ENCODE peak calls at places on chromosomes 6 and 20, in ten cellular contexts. Q, X, I, K, Y, W, S, T, E and Z are unnamed samples.

GRCh38 chr20:53569606-53570307 is 23.9 kb downstream of the ZNF217 start:
- DNase-seq in S (no peak), T (no peak), I (no peak), E (no peak), X (no peak), Y (no peak), K (no peak), W (no peak), Q (no peak), Z (no peak)

GRCh38 chr20:35385733-35386132 is 26.0 kb downstream of the UQCC1 start:
- DNase-seq in S (no peak), T (no peak), I (no peak), E (no peak), W (no peak), Q (no peak), K (no peak), Y (no peak), X (no peak), Z (no peak)

GRCh38 chr6:20955751-20956150 is 421.5 kb downstream of the CDKAL1 start:
- DNase-seq in Y (no peak), T (no peak), Q (no peak), S (no peak), E (no peak), W (no peak), X (no peak), K (no peak), I (no peak), Z (no peak)

GRCh38 chr20:40743172-40743775 is 54.2 kb upstream of the MAFB start:
- DNase-seq in Q (no peak), S (no peak), W (no peak), Y (no peak), X (no peak), K (no peak), E (no peak), T (no peak), I (no peak), Z (peak)

GRCh38 chr20:60857708-60858107 is 394.4 kb upstream of the CDH4 start:
- DNase-seq in I (no peak), Y (no peak), E (no peak), K (no peak), X (no peak), T (no peak), W (peak), S (no peak), Q (no peak), Z (no peak)

GRCh38 chr6:163195721-163196691 is 218.5 kb upstream of the QKI start:
- DNase-seq in W (no peak), Y (no peak), I (no peak), X (no peak), E (no peak), S (no peak), T (no peak), Q (no peak), K (no peak), Z (no peak)

GRCh38 chr20:51928931-51929330 is 126.6 kb upstream of the SALL4 start:
- DNase-seq in I (no peak), W (no peak), S (no peak), T (no peak), X (no peak), K (no peak), Y (no peak), E (no peak), Q (no peak), Z (no peak)

GRCh38 chr20:22579711-22580697 is 4.4 kb downstream of the FOXA2 start:
- DNase-seq in X (no peak), I (no peak), T (peak), Y (no peak), K (no peak), W (no peak), E (no peak), Q (no peak), S (no peak), Z (no peak)

GRCh38 chr20:54103067-54103761 is 32.8 kb upstream of the BCAS1 start:
- DNase-seq in Y (peak), T (peak), S (peak), E (peak), I (peak), X (no peak), W (peak), Q (no peak), K (peak), Z (peak)

GRCh38 chr6:134593887-134594286 is 276.0 kb upstream of the SGK1 start:
- DNase-seq in Y (no peak), S (no peak), T (no peak), W (no peak), K (no peak), Q (peak), E (peak), X (no peak), I (no peak), Z (no peak)

GRCh38 chr6:42017021-42017643 is 33.2 kb upstream of the TAF8 start:
- DNase-seq in I (no peak), Y (no peak), X (peak), Q (no peak), K (peak), T (no peak), E (peak), W (peak), S (no peak), Z (peak)

GRCh38 chr6:14865609-14866100 is 380.2 kb upstream of the JARID2 start:
- DNase-seq in S (no peak), T (no peak), Q (no peak), W (no peak), I (no peak), X (no peak), E (peak), K (no peak), Y (no peak), Z (peak)

GRCh38 chr6:15310680-15311079 is 64.8 kb downstream of the JARID2 start:
- DNase-seq in S (no peak), X (peak), T (no peak), W (no peak), E (no peak), Y (no peak), K (no peak), I (no peak), Q (no peak), Z (no peak)

GRCh38 chr6:134979142-134979541 is 29.2 kb upstream of the ALDH8A1 start:
- DNase-seq in K (peak), W (no peak), I (no peak), Y (no peak), S (no peak), T (no peak), X (no peak), Q (no peak), E (no peak), Z (no peak)

GRCh38 chr20:48492188-48493070 is 335.4 kb downstream of the PREX1 start:
- DNase-seq in X (no peak), W (no peak), K (no peak), Y (no peak), E (no peak), S (no peak), T (no peak), Q (no peak), I (no peak), Z (no peak)

GRCh38 chr20:32636278-32636677 is 37.5 kb downstream of the C20orf203 start:
- DNase-seq in Q (no peak), K (no peak), Y (no peak), X (no peak), I (no peak), T (no peak), W (no peak), E (no peak), S (peak), Z (no peak)

GRCh38 chr6:74964871-74965441 is 240.9 kb downstream of the COL12A1 start:
- DNase-seq in Y (no peak), I (no peak), E (no peak), W (peak), T (no peak), K (no peak), S (no peak), Q (no peak), X (no peak), Z (no peak)

GRCh38 chr20:64212750-64213149 is 42.8 kb upstream of the PCMTD2 start:
- DNase-seq in W (peak), Q (no peak), I (no peak), Y (no peak), T (no peak), E (no peak), K (no peak), X (peak), S (no peak), Z (no peak)

GRCh38 chr6:84553527-84553926 is 210.9 kb downstream of the TBX18 start:
- DNase-seq in T (no peak), E (no peak), I (no peak), S (no peak), W (no peak), X (no peak), K (no peak), Y (no peak), Q (no peak), Z (no peak)

GRCh38 chr20:25081730-25082497 is at the start of gene VSX1:
- DNase-seq in I (no peak), E (no peak), W (peak), Y (no peak), S (no peak), X (no peak), Q (no peak), K (no peak), T (no peak), Z (no peak)

GRCh38 chr20:10798811-10799210 is 125.0 kb upstream of the JAG1 start:
- DNase-seq in T (no peak), K (no peak), Q (no peak), Y (no peak), S (no peak), W (peak), E (no peak), I (no peak), X (no peak), Z (no peak)

GRCh38 chr6:100979269-100979668 is 98.1 kb upstream of the ASCC3 start:
- DNase-seq in E (no peak), S (no peak), Q (no peak), T (no peak), W (no peak), I (no peak), Y (no peak), K (no peak), X (no peak), Z (no peak)

GRCh38 chr6:44545224-44545623 is 157.7 kb downstream of the CDC5L start:
- DNase-seq in S (no peak), T (no peak), I (no peak), X (no peak), E (no peak), Y (no peak), Q (no peak), K (no peak), W (no peak), Z (no peak)

GRCh38 chr6:136846046-136846445 is 23.7 kb downstream of the PEX7 start:
- DNase-seq in K (peak), T (no peak), S (peak), Q (no peak), E (peak), X (peak), W (peak), I (peak), Y (peak), Z (peak)

GRCh38 chr20:4483481-4483880 is 238.2 kb upstream of the PRND start:
- DNase-seq in E (no peak), Q (no peak), Y (no peak), I (no peak), K (no peak), X (peak), S (no peak), W (peak), T (no peak), Z (no peak)

GRCh38 chr20:64077876-64078551 is 1.3 kb downstream of the RGS19 start:
- DNase-seq in S (no peak), Y (no peak), I (no peak), X (no peak), T (no peak), Q (no peak), E (peak), W (no peak), K (peak), Z (peak)

GRCh38 chr6:75317503-75318206 is 33.1 kb upstream of the TMEM30A start:
- DNase-seq in W (peak), Q (no peak), T (no peak), Y (no peak), E (no peak), I (no peak), K (no peak), S (no peak), X (peak), Z (no peak)

GRCh38 chr6:35177139-35177538 is 36.0 kb upstream of the TCP11 start:
- DNase-seq in X (no peak), Y (no peak), K (no peak), S (no peak), T (no peak), W (no peak), I (no peak), Q (no peak), E (peak), Z (peak)